ENCODE peak calls at places on chromosomes 3 and 15, in seven cellular contexts. H is activated naive CD4-positive, alpha-beta T cell treated with anti-CD3 and anti-CD28 coated beads, Interleukin-2, amount 50 U/mL, for 72 hours; Y is iPS-NIHi11; M is RPMI8226; A is HCEC 1CT; V is NCI-H748 treated with DMSO at 0.1 percent for 48 hours; C is PC-3. K is an unnamed sample.
A peak's percentile ranks its signal among the peaks of the same experiment; 100 is the strongest.

GRCh38 chr3:31575448-31575847 is 42.7 kb downstream of the STT3B start:
- DNase-seq in H (no peak), Y (no peak), M (no peak), A (no peak), V (no peak), C (no peak), K (no peak)

GRCh38 chr3:4885322-4885721 is 93.9 kb upstream of the BHLHE40 start:
- DNase-seq in H (no peak), Y (no peak), M (no peak), A (no peak), V (no peak), C (peak; percentile 16), K (no peak)

GRCh38 chr3:36923523-36923943 is 21.3 kb downstream of the TRANK1 start:
- DNase-seq in H (no peak), Y (peak; percentile 40), M (no peak), A (no peak), V (no peak), C (no peak), K (no peak)

GRCh38 chr3:113495035-113495434 is 19.9 kb downstream of the SPICE1 start:
- DNase-seq in H (no peak), Y (peak; percentile 18), M (peak; percentile 38), A (peak; percentile 17), V (no peak), C (peak; percentile 78), K (no peak)

GRCh38 chr15:62847900-62848489 is 194.6 kb upstream of the TPM1 start:
- DNase-seq in H (no peak), Y (peak; percentile 77), M (peak; percentile 87), A (peak; percentile 35), V (peak; percentile 19), C (peak; percentile 74), K (peak; percentile 75)

GRCh38 chr15:29822685-29823459 is 604 bp upstream of the TJP1 start:
- DNase-seq in H (no peak), Y (peak; percentile 54), M (peak; percentile 15), A (peak; percentile 78), V (peak; percentile 28), C (peak; percentile 67), K (peak; percentile 79)

GRCh38 chr3:45407634-45408033 is 19.3 kb downstream of the LARS2 start:
- DNase-seq in H (no peak), Y (no peak), M (no peak), A (no peak), V (no peak), C (no peak), K (no peak)

GRCh38 chr3:134373278-134373941 is 837 bp downstream of the AMOTL2 start:
- DNase-seq in H (no peak), Y (peak; percentile 89), M (no peak), A (peak; percentile 92), V (peak; percentile 20), C (peak; percentile 82), K (peak; percentile 92)

GRCh38 chr15:52102468-52102867 is 10.1 kb downstream of the BCL2L10 start:
- DNase-seq in H (no peak), Y (no peak), M (no peak), A (peak; percentile 91), V (no peak), C (peak; percentile 20), K (no peak)

GRCh38 chr3:150737874-150738679 is 24.9 kb downstream of the SIAH2 start:
- DNase-seq in H (peak; percentile 69), Y (peak; percentile 53), M (no peak), A (peak; percentile 24), V (no peak), C (peak; percentile 60), K (no peak)

GRCh38 chr15:98906712-98907083 is 100.9 kb downstream of the PGPEP1L start:
- DNase-seq in H (no peak), Y (no peak), M (no peak), A (no peak), V (no peak), C (peak; percentile 67), K (peak; percentile 43)